ENCODE peak calls at places on chromosomes 4 and X, in eight cellular contexts. One of them, this sample, is unnamed.

GRCh38 chrX:128460835-128461234 is 408.6 kb upstream of the ACTRT1 start:
- DNase-seq in NCI-H226: no peak
- DNase-seq in caudate nucleus: no peak
- DNase-seq in amniotic epithelial cell: no peak
- DNase-seq in CD8-positive, alpha-beta memory T cell: no peak
- DNase-seq in activated T-cell treated with anti-CD3 and anti-CD28 coated beads for 48 hours: no peak
- DNase-seq in psoas muscle: no peak
- DNase-seq in stimulated activated CD8-positive, alpha-beta memory T cell treated with anti-CD3 and anti-CD28 coated beads, Interleukin-15, amount 100 ng/mL, for 1 hour: no peak
- DNase-seq in this sample: no peak

GRCh38 chr4:6900956-6901355 is 8.7 kb upstream of the TBC1D14 start:
- DNase-seq in caudate nucleus: no peak
- DNase-seq in NCI-H226: no peak
- DNase-seq in amniotic epithelial cell: no peak
- DNase-seq in stimulated activated CD8-positive, alpha-beta memory T cell treated with anti-CD3 and anti-CD28 coated beads, Interleukin-15, amount 100 ng/mL, for 1 hour: no peak
- DNase-seq in psoas muscle: no peak
- DNase-seq in CD8-positive, alpha-beta memory T cell: no peak
- DNase-seq in activated T-cell treated with anti-CD3 and anti-CD28 coated beads for 48 hours: no peak
- DNase-seq in this sample: no peak

GRCh38 chr4:147586032-147586431 is 31.2 kb upstream of the TMEM184C start:
- DNase-seq in psoas muscle: no peak
- DNase-seq in NCI-H226: no peak
- DNase-seq in activated T-cell treated with anti-CD3 and anti-CD28 coated beads for 48 hours: no peak
- DNase-seq in stimulated activated CD8-positive, alpha-beta memory T cell treated with anti-CD3 and anti-CD28 coated beads, Interleukin-15, amount 100 ng/mL, for 1 hour: no peak
- DNase-seq in CD8-positive, alpha-beta memory T cell: no peak
- DNase-seq in caudate nucleus: no peak
- DNase-seq in amniotic epithelial cell: peak
- DNase-seq in this sample: no peak

GRCh38 chr4:6342530-6343293 is 73.1 kb downstream of the WFS1 start:
- DNase-seq in CD8-positive, alpha-beta memory T cell: no peak
- DNase-seq in psoas muscle: no peak
- DNase-seq in NCI-H226: no peak
- DNase-seq in stimulated activated CD8-positive, alpha-beta memory T cell treated with anti-CD3 and anti-CD28 coated beads, Interleukin-15, amount 100 ng/mL, for 1 hour: no peak
- DNase-seq in caudate nucleus: no peak
- DNase-seq in activated T-cell treated with anti-CD3 and anti-CD28 coated beads for 48 hours: no peak
- DNase-seq in amniotic epithelial cell: no peak
- DNase-seq in this sample: no peak

GRCh38 chr4:61462451-61463326 is 262.6 kb downstream of the ADGRL3 start:
- DNase-seq in stimulated activated CD8-positive, alpha-beta memory T cell treated with anti-CD3 and anti-CD28 coated beads, Interleukin-15, amount 100 ng/mL, for 1 hour: no peak
- DNase-seq in activated T-cell treated with anti-CD3 and anti-CD28 coated beads for 48 hours: no peak
- DNase-seq in amniotic epithelial cell: peak
- DNase-seq in CD8-positive, alpha-beta memory T cell: no peak
- DNase-seq in psoas muscle: no peak
- DNase-seq in NCI-H226: peak
- DNase-seq in caudate nucleus: no peak
- DNase-seq in this sample: no peak

GRCh38 chr4:81326581-81326980 is 111.6 kb upstream of the PRKG2 start:
- DNase-seq in caudate nucleus: no peak
- DNase-seq in CD8-positive, alpha-beta memory T cell: no peak
- DNase-seq in stimulated activated CD8-positive, alpha-beta memory T cell treated with anti-CD3 and anti-CD28 coated beads, Interleukin-15, amount 100 ng/mL, for 1 hour: no peak
- DNase-seq in psoas muscle: no peak
- DNase-seq in amniotic epithelial cell: no peak
- DNase-seq in NCI-H226: no peak
- DNase-seq in activated T-cell treated with anti-CD3 and anti-CD28 coated beads for 48 hours: no peak
- DNase-seq in this sample: no peak

GRCh38 chr4:38230821-38231583 is 270.8 kb downstream of the PTTG2 start:
- DNase-seq in psoas muscle: no peak
- DNase-seq in NCI-H226: no peak
- DNase-seq in CD8-positive, alpha-beta memory T cell: no peak
- DNase-seq in activated T-cell treated with anti-CD3 and anti-CD28 coated beads for 48 hours: no peak
- DNase-seq in caudate nucleus: no peak
- DNase-seq in amniotic epithelial cell: no peak
- DNase-seq in stimulated activated CD8-positive, alpha-beta memory T cell treated with anti-CD3 and anti-CD28 coated beads, Interleukin-15, amount 100 ng/mL, for 1 hour: no peak
- DNase-seq in this sample: no peak

GRCh38 chrX:112839856-112840255 is 775 bp downstream of the AMOT start:
- DNase-seq in stimulated activated CD8-positive, alpha-beta memory T cell treated with anti-CD3 and anti-CD28 coated beads, Interleukin-15, amount 100 ng/mL, for 1 hour: no peak
- DNase-seq in caudate nucleus: no peak
- DNase-seq in NCI-H226: no peak
- DNase-seq in psoas muscle: no peak
- DNase-seq in CD8-positive, alpha-beta memory T cell: no peak
- DNase-seq in activated T-cell treated with anti-CD3 and anti-CD28 coated beads for 48 hours: no peak
- DNase-seq in amniotic epithelial cell: no peak
- DNase-seq in this sample: no peak

GRCh38 chr4:35151816-35152572 is 1092.3 kb downstream of the ARAP2 start:
- DNase-seq in caudate nucleus: no peak
- DNase-seq in amniotic epithelial cell: no peak
- DNase-seq in psoas muscle: no peak
- DNase-seq in CD8-positive, alpha-beta memory T cell: no peak
- DNase-seq in NCI-H226: no peak
- DNase-seq in stimulated activated CD8-positive, alpha-beta memory T cell treated with anti-CD3 and anti-CD28 coated beads, Interleukin-15, amount 100 ng/mL, for 1 hour: no peak
- DNase-seq in activated T-cell treated with anti-CD3 and anti-CD28 coated beads for 48 hours: no peak
- DNase-seq in this sample: no peak

GRCh38 chr4:181971973-181972372 is 271.2 kb upstream of the TENM3 start:
- DNase-seq in caudate nucleus: no peak
- DNase-seq in psoas muscle: no peak
- DNase-seq in amniotic epithelial cell: peak
- DNase-seq in activated T-cell treated with anti-CD3 and anti-CD28 coated beads for 48 hours: no peak
- DNase-seq in CD8-positive, alpha-beta memory T cell: no peak
- DNase-seq in stimulated activated CD8-positive, alpha-beta memory T cell treated with anti-CD3 and anti-CD28 coated beads, Interleukin-15, amount 100 ng/mL, for 1 hour: no peak
- DNase-seq in NCI-H226: no peak
- DNase-seq in this sample: peak

GRCh38 chr4:82287720-82288119 is 86.1 kb downstream of the HNRNPD start:
- DNase-seq in NCI-H226: no peak
- DNase-seq in psoas muscle: no peak
- DNase-seq in stimulated activated CD8-positive, alpha-beta memory T cell treated with anti-CD3 and anti-CD28 coated beads, Interleukin-15, amount 100 ng/mL, for 1 hour: no peak
- DNase-seq in caudate nucleus: no peak
- DNase-seq in amniotic epithelial cell: no peak
- DNase-seq in activated T-cell treated with anti-CD3 and anti-CD28 coated beads for 48 hours: no peak
- DNase-seq in CD8-positive, alpha-beta memory T cell: no peak
- DNase-seq in this sample: no peak